ENCODE peak calls at places on chromosome 16, in four cellular contexts. B, H, W and E are unnamed samples.

GRCh38 chr16:88754912-88755744 is 29.9 kb downstream of the PIEZO1 start:
- DNase-seq in B (no peak), H (peak), W (no peak), E (peak)

GRCh38 chr16:75148311-75149195 is at the start of gene ZFP1:
- DNase-seq in B (peak), H (peak), W (peak), E (peak)

GRCh38 chr16:57623251-57624043 is 5.0 kb upstream of the ADGRG1 start:
- DNase-seq in B (peak), H (peak), W (no peak), E (peak)

GRCh38 chr16:58464047-58464915 is 35.7 kb upstream of the NDRG4 start:
- DNase-seq in B (no peak), H (no peak), W (no peak), E (no peak)

GRCh38 chr16:89823087-89823823 is 5.0 kb upstream of the SPIRE2 start:
- DNase-seq in B (no peak), H (no peak), W (no peak), E (no peak)

GRCh38 chr16:57341441-57342303 is 16.9 kb upstream of the CCL22 start:
- DNase-seq in B (no peak), H (peak), W (peak), E (peak)

GRCh38 chr16:66927918-66928649 is 2.7 kb upstream of the RRAD start:
- DNase-seq in B (no peak), H (no peak), W (no peak), E (no peak)

GRCh38 chr16:85296859-85297698 is 184.8 kb upstream of the CIBAR2 start:
- DNase-seq in B (peak), H (no peak), W (no peak), E (peak)

GRCh38 chr16:24504467-24505345 is 34.7 kb upstream of the RBBP6 start:
- DNase-seq in B (peak), H (peak), W (peak), E (peak)

GRCh38 chr16:4768549-4769305 is 1.8 kb upstream of the ZNF500 start:
- DNase-seq in B (peak), H (peak), W (peak), E (peak)

GRCh38 chr16:74984194-74984669 is 691 bp downstream of the WDR59 start:
- DNase-seq in B (no peak), H (no peak), W (no peak), E (peak)

GRCh38 chr16:49934557-49935260 is 78.8 kb upstream of the ZNF423 start:
- DNase-seq in B (no peak), H (no peak), W (no peak), E (no peak)

GRCh38 chr16:7303677-7304200 is 28.9 kb upstream of the RBFOX1 start:
- DNase-seq in B (no peak), H (no peak), W (no peak), E (no peak)

GRCh38 chr16:17526956-17527355 is 56.2 kb upstream of the XYLT1 start:
- DNase-seq in B (no peak), H (no peak), W (no peak), E (no peak)

GRCh38 chr16:50246299-50247122 is 19.8 kb upstream of the ADCY7 start:
- DNase-seq in B (no peak), H (no peak), W (no peak), E (no peak)

GRCh38 chr16:22300427-22301071 is 3.3 kb downstream of the POLR3E start:
- DNase-seq in B (no peak), H (peak), W (peak), E (peak)

GRCh38 chr16:85046957-85047866 is 19.6 kb downstream of the KIAA0513 start:
- DNase-seq in B (no peak), H (peak), W (peak), E (no peak)

GRCh38 chr16:54647731-54648221 is 282.9 kb upstream of the IRX5 start:
- DNase-seq in B (no peak), H (peak), W (no peak), E (peak)

GRCh38 chr16:30499284-30499683 is 26.7 kb downstream of the ITGAL start:
- DNase-seq in B (no peak), H (no peak), W (no peak), E (no peak)

GRCh38 chr16:78961464-78961863 is 639.1 kb downstream of the MAF start:
- DNase-seq in B (no peak), H (no peak), W (no peak), E (no peak)

GRCh38 chr16:89815639-89816348 is 653 bp downstream of the FANCA start:
- DNase-seq in B (no peak), H (no peak), W (no peak), E (no peak)

GRCh38 chr16:89033304-89033703 is 56.3 kb upstream of the CBFA2T3 start:
- DNase-seq in B (no peak), H (no peak), W (no peak), E (no peak)

DNA sequence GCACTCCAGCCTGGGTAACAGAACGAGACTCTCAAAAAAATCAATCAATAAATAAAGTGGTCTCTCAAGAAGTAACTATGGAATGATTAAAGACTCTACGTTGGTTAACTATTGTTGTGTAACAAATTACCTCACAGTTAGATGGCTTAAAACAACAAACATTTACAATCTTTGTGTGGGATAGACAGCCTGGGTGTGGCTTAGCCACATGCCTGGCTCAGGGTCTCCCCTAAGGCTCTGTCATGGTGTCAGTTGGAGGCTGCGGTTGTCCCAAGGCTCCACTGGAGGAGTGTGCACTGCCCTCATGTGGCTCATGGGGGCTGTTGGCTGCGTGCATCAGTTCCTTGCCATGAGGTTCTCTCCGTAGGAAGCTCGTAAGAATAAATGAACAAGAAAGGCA is 294.5 kb downstream of the SNX29 start:
- DNase-seq in B (peak), H (no peak), W (no peak), E (peak)
- TF ChIP-seq CTCF in B (peak), H (no peak), W (no peak), E (peak)

GRCh38 chr16:1163567-1164055 is 10.7 kb downstream of the CACNA1H start:
- DNase-seq in B (no peak), H (no peak), W (no peak), E (peak)
- H3K4me3 ChIP-seq in B (no peak), H (no peak), W (no peak), E (no peak)

GRCh38 chr16:87580855-87581261 is 21.4 kb upstream of the JPH3 start:
- DNase-seq in B (no peak), H (no peak), W (no peak), E (peak)
- TF ChIP-seq CTCF in B (no peak), H (no peak), W (no peak), E (no peak)

GRCh38 chr16:81997738-81998137 is 13.5 kb downstream of the SDR42E1 start:
- DNase-seq in B (no peak), H (no peak), W (no peak), E (peak)
- H3K4me3 ChIP-seq in B (no peak), H (no peak), W (no peak), E (no peak)